ENCODE peak calls at places on chromosomes 1 and 21, in ten cellular contexts. One of them, this sample, is unnamed.

GRCh38 chr1:26768755-26769154 is 19.0 kb upstream of the PIGV start:
- DNase-seq in fibroblast of gingiva: peak
- DNase-seq in HEK293T: no peak
- DNase-seq in retinal pigment epithelial cell: peak
- DNase-seq in HS-5: peak
- DNase-seq in NCI-H2081 treated with DMSO at 0.1 percent for 48 hours: no peak
- DNase-seq in substantia nigra: no peak
- DNase-seq in H54: no peak
- DNase-seq in iPS-NIHi11: no peak
- DNase-seq in choroid plexus epithelial cell: peak
- DNase-seq in this sample: no peak

GRCh38 chr21:32448803-32449594 is 36.5 kb downstream of the EVA1C start:
- DNase-seq in fibroblast of gingiva: peak
- DNase-seq in HEK293T: no peak
- DNase-seq in retinal pigment epithelial cell: no peak
- DNase-seq in HS-5: no peak
- DNase-seq in NCI-H2081 treated with DMSO at 0.1 percent for 48 hours: no peak
- DNase-seq in substantia nigra: no peak
- DNase-seq in H54: no peak
- DNase-seq in iPS-NIHi11: no peak
- DNase-seq in choroid plexus epithelial cell: no peak
- DNase-seq in this sample: no peak

GRCh38 chr1:30532621-30533020 is 190.8 kb downstream of the MATN1 start:
- DNase-seq in fibroblast of gingiva: no peak
- DNase-seq in HEK293T: no peak
- DNase-seq in retinal pigment epithelial cell: no peak
- DNase-seq in HS-5: no peak
- DNase-seq in NCI-H2081 treated with DMSO at 0.1 percent for 48 hours: no peak
- DNase-seq in substantia nigra: no peak
- DNase-seq in H54: no peak
- DNase-seq in iPS-NIHi11: no peak
- DNase-seq in choroid plexus epithelial cell: no peak
- DNase-seq in this sample: no peak

GRCh38 chr1:45685308-45686080 is 839 bp downstream of the GPBP1L1 start:
- DNase-seq in fibroblast of gingiva: no peak
- DNase-seq in HEK293T: no peak
- DNase-seq in retinal pigment epithelial cell: no peak
- DNase-seq in HS-5: no peak
- DNase-seq in NCI-H2081 treated with DMSO at 0.1 percent for 48 hours: no peak
- DNase-seq in substantia nigra: no peak
- DNase-seq in H54: no peak
- DNase-seq in iPS-NIHi11: no peak
- DNase-seq in choroid plexus epithelial cell: peak
- DNase-seq in this sample: no peak

GRCh38 chr1:214808845-214809460 is 206.0 kb downstream of the CENPF start:
- DNase-seq in fibroblast of gingiva: peak
- DNase-seq in HEK293T: no peak
- DNase-seq in retinal pigment epithelial cell: no peak
- DNase-seq in HS-5: peak
- DNase-seq in NCI-H2081 treated with DMSO at 0.1 percent for 48 hours: no peak
- DNase-seq in substantia nigra: no peak
- DNase-seq in H54: no peak
- DNase-seq in iPS-NIHi11: peak
- DNase-seq in choroid plexus epithelial cell: peak
- DNase-seq in this sample: no peak

GRCh38 chr1:228902781-228903572 is 167.7 kb downstream of the RHOU start:
- DNase-seq in fibroblast of gingiva: peak
- DNase-seq in HEK293T: no peak
- DNase-seq in retinal pigment epithelial cell: peak
- DNase-seq in HS-5: peak
- DNase-seq in NCI-H2081 treated with DMSO at 0.1 percent for 48 hours: peak
- DNase-seq in substantia nigra: peak
- DNase-seq in H54: peak
- DNase-seq in iPS-NIHi11: no peak
- DNase-seq in choroid plexus epithelial cell: peak
- DNase-seq in this sample: peak

GRCh38 chr1:116911166-116911553 is 1.4 kb downstream of the PTGFRN start:
- DNase-seq in fibroblast of gingiva: no peak
- DNase-seq in HEK293T: peak
- DNase-seq in retinal pigment epithelial cell: no peak
- DNase-seq in HS-5: no peak
- DNase-seq in NCI-H2081 treated with DMSO at 0.1 percent for 48 hours: no peak
- DNase-seq in substantia nigra: no peak
- DNase-seq in H54: no peak
- DNase-seq in iPS-NIHi11: no peak
- DNase-seq in choroid plexus epithelial cell: no peak
- DNase-seq in this sample: no peak

GRCh38 chr1:150066838-150067183 is 765 bp upstream of the VPS45 start:
- DNase-seq in fibroblast of gingiva: no peak
- DNase-seq in HEK293T: peak
- DNase-seq in retinal pigment epithelial cell: peak
- DNase-seq in HS-5: no peak
- DNase-seq in NCI-H2081 treated with DMSO at 0.1 percent for 48 hours: no peak
- DNase-seq in substantia nigra: no peak
- DNase-seq in H54: no peak
- DNase-seq in iPS-NIHi11: peak
- DNase-seq in choroid plexus epithelial cell: peak
- DNase-seq in this sample: peak

GRCh38 chr1:8082945-8083344 is 56.8 kb upstream of the ERRFI1 start:
- DNase-seq in fibroblast of gingiva: peak
- DNase-seq in HEK293T: no peak
- DNase-seq in retinal pigment epithelial cell: no peak
- DNase-seq in HS-5: peak
- DNase-seq in NCI-H2081 treated with DMSO at 0.1 percent for 48 hours: no peak
- DNase-seq in substantia nigra: no peak
- DNase-seq in H54: no peak
- DNase-seq in iPS-NIHi11: no peak
- DNase-seq in choroid plexus epithelial cell: peak
- DNase-seq in this sample: no peak

GRCh38 chr1:199616947-199617346 is 410.6 kb upstream of the NR5A2 start:
- DNase-seq in fibroblast of gingiva: no peak
- DNase-seq in HEK293T: no peak
- DNase-seq in retinal pigment epithelial cell: no peak
- DNase-seq in HS-5: no peak
- DNase-seq in NCI-H2081 treated with DMSO at 0.1 percent for 48 hours: no peak
- DNase-seq in substantia nigra: no peak
- DNase-seq in H54: no peak
- DNase-seq in iPS-NIHi11: no peak
- DNase-seq in choroid plexus epithelial cell: no peak
- DNase-seq in this sample: no peak

GRCh38 chr1:89633103-89633744 is at the start of gene LRRC8C:
- DNase-seq in fibroblast of gingiva: peak
- DNase-seq in HEK293T: peak
- DNase-seq in retinal pigment epithelial cell: no peak
- DNase-seq in HS-5: no peak
- DNase-seq in NCI-H2081 treated with DMSO at 0.1 percent for 48 hours: no peak
- DNase-seq in substantia nigra: peak
- DNase-seq in H54: peak
- DNase-seq in iPS-NIHi11: peak
- DNase-seq in choroid plexus epithelial cell: peak
- DNase-seq in this sample: peak

GRCh38 chr1:114315601-114316000 is 161.9 kb upstream of the SYT6 start:
- DNase-seq in fibroblast of gingiva: peak
- DNase-seq in HEK293T: no peak
- DNase-seq in retinal pigment epithelial cell: no peak
- DNase-seq in HS-5: no peak
- DNase-seq in NCI-H2081 treated with DMSO at 0.1 percent for 48 hours: no peak
- DNase-seq in substantia nigra: no peak
- DNase-seq in H54: no peak
- DNase-seq in iPS-NIHi11: no peak
- DNase-seq in choroid plexus epithelial cell: peak
- DNase-seq in this sample: no peak

GRCh38 chr1:170685166-170685565 is 21.2 kb downstream of the PRRX1 start:
- DNase-seq in fibroblast of gingiva: peak
- DNase-seq in HEK293T: no peak
- DNase-seq in retinal pigment epithelial cell: no peak
- DNase-seq in HS-5: no peak
- DNase-seq in NCI-H2081 treated with DMSO at 0.1 percent for 48 hours: no peak
- DNase-seq in substantia nigra: no peak
- DNase-seq in H54: no peak
- DNase-seq in iPS-NIHi11: no peak
- DNase-seq in choroid plexus epithelial cell: peak
- DNase-seq in this sample: no peak

GRCh38 chr1:58815680-58816071 is 31.8 kb upstream of the JUN start:
- DNase-seq in fibroblast of gingiva: no peak
- DNase-seq in HEK293T: peak
- DNase-seq in retinal pigment epithelial cell: no peak
- DNase-seq in HS-5: no peak
- DNase-seq in NCI-H2081 treated with DMSO at 0.1 percent for 48 hours: no peak
- DNase-seq in substantia nigra: no peak
- DNase-seq in H54: no peak
- DNase-seq in iPS-NIHi11: peak
- DNase-seq in choroid plexus epithelial cell: peak
- DNase-seq in this sample: no peak

GRCh38 chr1:112618114-112618720 is 724 bp downstream of the ST7L start:
- DNase-seq in fibroblast of gingiva: peak
- DNase-seq in HEK293T: no peak
- DNase-seq in retinal pigment epithelial cell: no peak
- DNase-seq in HS-5: no peak
- DNase-seq in NCI-H2081 treated with DMSO at 0.1 percent for 48 hours: no peak
- DNase-seq in substantia nigra: no peak
- DNase-seq in H54: no peak
- DNase-seq in iPS-NIHi11: peak
- DNase-seq in choroid plexus epithelial cell: peak
- DNase-seq in this sample: no peak

GRCh38 chr21:33948096-33948950 is 32.7 kb upstream of the ATP5PO start:
- DNase-seq in fibroblast of gingiva: peak
- DNase-seq in HEK293T: peak
- DNase-seq in retinal pigment epithelial cell: no peak
- DNase-seq in HS-5: no peak
- DNase-seq in NCI-H2081 treated with DMSO at 0.1 percent for 48 hours: peak
- DNase-seq in substantia nigra: no peak
- DNase-seq in H54: peak
- DNase-seq in iPS-NIHi11: peak
- DNase-seq in choroid plexus epithelial cell: no peak
- DNase-seq in this sample: peak

GRCh38 chr1:55012661-55013060 is 13.9 kb downstream of the BSND start:
- DNase-seq in fibroblast of gingiva: no peak
- DNase-seq in HEK293T: no peak
- DNase-seq in retinal pigment epithelial cell: no peak
- DNase-seq in HS-5: no peak
- DNase-seq in NCI-H2081 treated with DMSO at 0.1 percent for 48 hours: no peak
- DNase-seq in substantia nigra: no peak
- DNase-seq in H54: no peak
- DNase-seq in iPS-NIHi11: no peak
- DNase-seq in choroid plexus epithelial cell: no peak
- DNase-seq in this sample: no peak

GRCh38 chr1:9084883-9085282 is 15.4 kb upstream of the SLC2A5 start:
- DNase-seq in fibroblast of gingiva: no peak
- DNase-seq in HEK293T: no peak
- DNase-seq in retinal pigment epithelial cell: peak
- DNase-seq in HS-5: no peak
- DNase-seq in NCI-H2081 treated with DMSO at 0.1 percent for 48 hours: no peak
- DNase-seq in substantia nigra: no peak
- DNase-seq in H54: no peak
- DNase-seq in iPS-NIHi11: no peak
- DNase-seq in choroid plexus epithelial cell: no peak
- DNase-seq in this sample: no peak

GRCh38 chr1:9289090-9289534 is 3.6 kb upstream of the SPSB1 start:
- DNase-seq in fibroblast of gingiva: peak
- DNase-seq in HEK293T: peak
- DNase-seq in retinal pigment epithelial cell: no peak
- DNase-seq in HS-5: no peak
- DNase-seq in NCI-H2081 treated with DMSO at 0.1 percent for 48 hours: no peak
- DNase-seq in substantia nigra: peak
- DNase-seq in H54: no peak
- DNase-seq in iPS-NIHi11: no peak
- DNase-seq in choroid plexus epithelial cell: peak
- DNase-seq in this sample: no peak

GRCh38 chr21:34553199-34553952 is 41.4 kb upstream of the KCNE1 start:
- DNase-seq in fibroblast of gingiva: peak
- DNase-seq in HEK293T: no peak
- DNase-seq in retinal pigment epithelial cell: no peak
- DNase-seq in HS-5: peak
- DNase-seq in NCI-H2081 treated with DMSO at 0.1 percent for 48 hours: no peak
- DNase-seq in substantia nigra: no peak
- DNase-seq in H54: peak
- DNase-seq in iPS-NIHi11: no peak
- DNase-seq in choroid plexus epithelial cell: peak
- DNase-seq in this sample: no peak

GRCh38 chr1:76494807-76495206 is 372.5 kb upstream of the ST6GALNAC5 start:
- DNase-seq in fibroblast of gingiva: no peak
- DNase-seq in HEK293T: no peak
- DNase-seq in retinal pigment epithelial cell: no peak
- DNase-seq in HS-5: no peak
- DNase-seq in NCI-H2081 treated with DMSO at 0.1 percent for 48 hours: no peak
- DNase-seq in substantia nigra: no peak
- DNase-seq in H54: no peak
- DNase-seq in iPS-NIHi11: no peak
- DNase-seq in choroid plexus epithelial cell: peak
- DNase-seq in this sample: no peak

GRCh38 chr1:207079706-207080246 is 8.9 kb upstream of the C4BPB start:
- DNase-seq in fibroblast of gingiva: no peak
- DNase-seq in HEK293T: no peak
- DNase-seq in retinal pigment epithelial cell: no peak
- DNase-seq in HS-5: no peak
- DNase-seq in NCI-H2081 treated with DMSO at 0.1 percent for 48 hours: no peak
- DNase-seq in substantia nigra: no peak
- DNase-seq in H54: no peak
- DNase-seq in iPS-NIHi11: no peak
- DNase-seq in choroid plexus epithelial cell: no peak
- DNase-seq in this sample: no peak

GRCh38 chr1:155295183-155295941 is 5.9 kb downstream of the PKLR start:
- DNase-seq in fibroblast of gingiva: no peak
- DNase-seq in HEK293T: no peak
- DNase-seq in retinal pigment epithelial cell: no peak
- DNase-seq in HS-5: no peak
- DNase-seq in NCI-H2081 treated with DMSO at 0.1 percent for 48 hours: no peak
- DNase-seq in substantia nigra: no peak
- DNase-seq in H54: no peak
- DNase-seq in iPS-NIHi11: peak
- DNase-seq in choroid plexus epithelial cell: no peak
- DNase-seq in this sample: no peak

GRCh38 chr1:168550971-168551370 is 7.2 kb upstream of the XCL2 start:
- DNase-seq in fibroblast of gingiva: no peak
- DNase-seq in HEK293T: no peak
- DNase-seq in retinal pigment epithelial cell: no peak
- DNase-seq in HS-5: no peak
- DNase-seq in NCI-H2081 treated with DMSO at 0.1 percent for 48 hours: no peak
- DNase-seq in substantia nigra: no peak
- DNase-seq in H54: no peak
- DNase-seq in iPS-NIHi11: no peak
- DNase-seq in choroid plexus epithelial cell: peak
- DNase-seq in this sample: no peak

GRCh38 chr21:32207096-32207716 is 71.6 kb downstream of the MIS18A start:
- DNase-seq in fibroblast of gingiva: no peak
- DNase-seq in HEK293T: no peak
- DNase-seq in retinal pigment epithelial cell: no peak
- DNase-seq in HS-5: no peak
- DNase-seq in NCI-H2081 treated with DMSO at 0.1 percent for 48 hours: no peak
- DNase-seq in substantia nigra: no peak
- DNase-seq in H54: no peak
- DNase-seq in iPS-NIHi11: no peak
- DNase-seq in choroid plexus epithelial cell: no peak
- DNase-seq in this sample: no peak

GRCh38 chr1:228044961-228045360 is 37.5 kb upstream of the ARF1 start:
- DNase-seq in fibroblast of gingiva: no peak
- DNase-seq in HEK293T: no peak
- DNase-seq in retinal pigment epithelial cell: no peak
- DNase-seq in HS-5: no peak
- DNase-seq in NCI-H2081 treated with DMSO at 0.1 percent for 48 hours: no peak
- DNase-seq in substantia nigra: no peak
- DNase-seq in H54: no peak
- DNase-seq in iPS-NIHi11: no peak
- DNase-seq in choroid plexus epithelial cell: no peak
- DNase-seq in this sample: no peak